ENCODE peak calls at places on chromosomes 13 and 19, in six cellular contexts. One of them, this sample, is unnamed.
A peak's percentile ranks its signal among the peaks of the same experiment; 100 is the strongest.

GRCh38 chr13:76741624-76742023 is 144.6 kb downstream of the KCTD12 start:
- DNase-seq in right lobe of liver: no peak
- DNase-seq in AG10803: no peak
- DNase-seq in NCI-H69: no peak
- DNase-seq in stimulated activated CD8-positive, alpha-beta memory T cell treated with anti-CD3 and anti-CD28 coated beads, Interleukin-4, amount 100 ng/mL, for 4 hours: no peak
- DNase-seq in tibial nerve: no peak
- DNase-seq in this sample: no peak

GRCh38 chr13:28339419-28339818 is 155.5 kb downstream of the FLT1 start:
- DNase-seq in stimulated activated CD8-positive, alpha-beta memory T cell treated with anti-CD3 and anti-CD28 coated beads, Interleukin-4, amount 100 ng/mL, for 4 hours: no peak
- DNase-seq in tibial nerve: no peak
- DNase-seq in AG10803: peak; percentile 39
- DNase-seq in NCI-H69: no peak
- DNase-seq in right lobe of liver: no peak
- DNase-seq in this sample: no peak

GRCh38 chr19:17948967-17949930 is 16.4 kb downstream of the CCDC124 start:
- DNase-seq in AG10803: no peak
- DNase-seq in NCI-H69: peak; percentile 83
- DNase-seq in stimulated activated CD8-positive, alpha-beta memory T cell treated with anti-CD3 and anti-CD28 coated beads, Interleukin-4, amount 100 ng/mL, for 4 hours: no peak
- DNase-seq in tibial nerve: no peak
- DNase-seq in right lobe of liver: no peak
- DNase-seq in this sample: peak; percentile 20

GRCh38 chr19:33472696-33473624 is 48.6 kb downstream of the PEPD start:
- DNase-seq in AG10803: peak; percentile 95
- DNase-seq in right lobe of liver: peak; percentile 43
- DNase-seq in tibial nerve: no peak
- DNase-seq in stimulated activated CD8-positive, alpha-beta memory T cell treated with anti-CD3 and anti-CD28 coated beads, Interleukin-4, amount 100 ng/mL, for 4 hours: no peak
- DNase-seq in NCI-H69: peak; percentile 62
- DNase-seq in this sample: no peak

GRCh38 chr13:26964278-26965057 is 203.9 kb upstream of the GPR12 start:
- DNase-seq in AG10803: no peak
- DNase-seq in NCI-H69: peak; percentile 56
- DNase-seq in right lobe of liver: no peak
- DNase-seq in stimulated activated CD8-positive, alpha-beta memory T cell treated with anti-CD3 and anti-CD28 coated beads, Interleukin-4, amount 100 ng/mL, for 4 hours: no peak
- DNase-seq in tibial nerve: no peak
- DNase-seq in this sample: no peak

GRCh38 chr19:17107546-17108452 is 32.2 kb downstream of the MYO9B start:
- DNase-seq in AG10803: peak; percentile 98
- DNase-seq in tibial nerve: peak; percentile 51
- DNase-seq in NCI-H69: peak; percentile 82
- DNase-seq in right lobe of liver: peak; percentile 53
- DNase-seq in stimulated activated CD8-positive, alpha-beta memory T cell treated with anti-CD3 and anti-CD28 coated beads, Interleukin-4, amount 100 ng/mL, for 4 hours: no peak
- DNase-seq in this sample: peak; percentile 37

GRCh38 chr19:1147934-1148549 is 26.0 kb downstream of the SBNO2 start:
- DNase-seq in stimulated activated CD8-positive, alpha-beta memory T cell treated with anti-CD3 and anti-CD28 coated beads, Interleukin-4, amount 100 ng/mL, for 4 hours: no peak
- DNase-seq in NCI-H69: no peak
- DNase-seq in tibial nerve: no peak
- DNase-seq in AG10803: no peak
- DNase-seq in right lobe of liver: no peak
- DNase-seq in this sample: no peak

GRCh38 chr19:40539070-40539469 is 37.6 kb upstream of the SHKBP1 start:
- DNase-seq in tibial nerve: no peak
- DNase-seq in AG10803: no peak
- DNase-seq in NCI-H69: no peak
- DNase-seq in right lobe of liver: no peak
- DNase-seq in stimulated activated CD8-positive, alpha-beta memory T cell treated with anti-CD3 and anti-CD28 coated beads, Interleukin-4, amount 100 ng/mL, for 4 hours: no peak
- DNase-seq in this sample: no peak

GRCh38 chr13:79786176-79786575 is 305.2 kb downstream of the NDFIP2 start:
- DNase-seq in tibial nerve: no peak
- DNase-seq in NCI-H69: no peak
- DNase-seq in right lobe of liver: no peak
- DNase-seq in stimulated activated CD8-positive, alpha-beta memory T cell treated with anti-CD3 and anti-CD28 coated beads, Interleukin-4, amount 100 ng/mL, for 4 hours: no peak
- DNase-seq in AG10803: peak; percentile 13
- DNase-seq in this sample: no peak

GRCh38 chr19:50844296-50844935 is 10.3 kb upstream of the KLK3 start:
- DNase-seq in NCI-H69: peak; percentile 96
- DNase-seq in stimulated activated CD8-positive, alpha-beta memory T cell treated with anti-CD3 and anti-CD28 coated beads, Interleukin-4, amount 100 ng/mL, for 4 hours: no peak
- DNase-seq in AG10803: no peak
- DNase-seq in right lobe of liver: no peak
- DNase-seq in tibial nerve: no peak
- DNase-seq in this sample: no peak

GRCh38 chr19:11364935-11365334 is 9.5 kb upstream of the SWSAP1 start:
- DNase-seq in stimulated activated CD8-positive, alpha-beta memory T cell treated with anti-CD3 and anti-CD28 coated beads, Interleukin-4, amount 100 ng/mL, for 4 hours: no peak
- DNase-seq in AG10803: no peak
- DNase-seq in right lobe of liver: no peak
- DNase-seq in tibial nerve: no peak
- DNase-seq in NCI-H69: no peak
- DNase-seq in this sample: no peak

GRCh38 chr13:59360108-59360507 is 803.6 kb downstream of the DIAPH3 start:
- DNase-seq in tibial nerve: no peak
- DNase-seq in stimulated activated CD8-positive, alpha-beta memory T cell treated with anti-CD3 and anti-CD28 coated beads, Interleukin-4, amount 100 ng/mL, for 4 hours: no peak
- DNase-seq in NCI-H69: peak; percentile 54
- DNase-seq in AG10803: no peak
- DNase-seq in right lobe of liver: no peak
- DNase-seq in this sample: no peak

GRCh38 chr19:7618771-7619510 is 10.4 kb downstream of the XAB2 start:
- DNase-seq in NCI-H69: no peak
- DNase-seq in right lobe of liver: peak; percentile 94
- DNase-seq in stimulated activated CD8-positive, alpha-beta memory T cell treated with anti-CD3 and anti-CD28 coated beads, Interleukin-4, amount 100 ng/mL, for 4 hours: no peak
- DNase-seq in AG10803: no peak
- DNase-seq in tibial nerve: no peak
- DNase-seq in this sample: no peak

GRCh38 chr13:67549331-67549730 is 319.2 kb upstream of the PCDH9 start:
- DNase-seq in stimulated activated CD8-positive, alpha-beta memory T cell treated with anti-CD3 and anti-CD28 coated beads, Interleukin-4, amount 100 ng/mL, for 4 hours: no peak
- DNase-seq in NCI-H69: no peak
- DNase-seq in tibial nerve: no peak
- DNase-seq in right lobe of liver: no peak
- DNase-seq in AG10803: peak; percentile 23
- DNase-seq in this sample: no peak

This sample was measured in memory B cell.